ENCODE peak calls at places on chromosomes 16 and 17, in eight cellular contexts. F is stomach, S is transverse colon, Q is HCT116, M is Panc1, L is breast epithelium, J is GM23338, E is spleen. Y is an unnamed sample.

GRCh38 chr16:80997139-80997798 is 9.4 kb downstream of the CMC2 start:
- DNase-seq in F (no peak), S (no peak), Q (no peak), M (no peak), L (no peak), J (no peak), E (no peak), Y (no peak)

GRCh38 chr17:56064506-56064905 is 88.8 kb upstream of the ANKFN1 start:
- DNase-seq in F (no peak), S (no peak), Q (no peak), M (no peak), L (no peak), J (peak), E (no peak), Y (no peak)

GRCh38 chr17:54196751-54197150 is 374.0 kb downstream of the KIF2B start:
- DNase-seq in F (no peak), S (no peak), Q (no peak), M (no peak), L (no peak), J (no peak), E (no peak), Y (no peak)

GRCh38 chr17:17370711-17371110 is 67.5 kb downstream of the NT5M start:
- DNase-seq in F (no peak), S (no peak), Q (no peak), M (no peak), L (no peak), J (no peak), E (peak), Y (no peak)

GRCh38 chr16:3458852-3459361 is 15.4 kb downstream of the NAA60 start:
- DNase-seq in F (peak), S (peak), Q (no peak), M (no peak), L (no peak), J (no peak), E (no peak), Y (no peak)

GRCh38 chr17:47719411-47720152 is 13.5 kb upstream of the TBX21 start:
- DNase-seq in F (no peak), S (no peak), Q (no peak), M (no peak), L (no peak), J (no peak), E (no peak), Y (no peak)

GRCh38 chr16:2282262-2282661 is 14.3 kb upstream of the RNPS1 start:
- DNase-seq in F (no peak), S (no peak), Q (no peak), M (no peak), L (no peak), J (no peak), E (no peak), Y (no peak)

GRCh38 chr17:44786551-44787081 is 27.8 kb downstream of the ADAM11 start:
- DNase-seq in F (no peak), S (no peak), Q (no peak), M (no peak), L (no peak), J (no peak), E (peak), Y (no peak)

GRCh38 chr16:28910046-28911031 is 14.7 kb downstream of the RABEP2 start:
- DNase-seq in F (no peak), S (peak), Q (peak), M (no peak), L (no peak), J (no peak), E (no peak), Y (no peak)

GRCh38 chr17:80105762-80106161 is 4.4 kb downstream of the GAA start:
- DNase-seq in F (peak), S (peak), Q (no peak), M (no peak), L (peak), J (no peak), E (peak), Y (no peak)

GRCh38 chr16:55615071-55615470 is 40.7 kb upstream of the SLC6A2 start:
- DNase-seq in F (no peak), S (no peak), Q (no peak), M (no peak), L (no peak), J (no peak), E (no peak), Y (no peak)

GRCh38 chr17:43662432-43663141 is 865 bp upstream of the MEOX1 start:
- DNase-seq in F (no peak), S (no peak), Q (no peak), M (no peak), L (no peak), J (peak), E (no peak), Y (no peak)

GRCh38 chr17:77865109-77865611 is 93.3 kb upstream of the TNRC6C start:
- DNase-seq in F (no peak), S (no peak), Q (no peak), M (no peak), L (no peak), J (no peak), E (peak), Y (no peak)

GRCh38 chr16:47507701-47508100 is 46.6 kb downstream of the PHKB start:
- DNase-seq in F (no peak), S (no peak), Q (no peak), M (no peak), L (no peak), J (no peak), E (no peak), Y (no peak)

GRCh38 chr16:17017442-17017841 is 453.3 kb downstream of the XYLT1 start:
- DNase-seq in F (no peak), S (no peak), Q (no peak), M (no peak), L (no peak), J (no peak), E (no peak), Y (no peak)

GRCh38 chr17:71402661-71403141 is 718.1 kb upstream of the SOX9 start:
- DNase-seq in F (no peak), S (no peak), Q (no peak), M (no peak), L (no peak), J (no peak), E (no peak), Y (no peak)

GRCh38 chr17:5045496-5045895 is 10.3 kb upstream of the SLC52A1 start:
- DNase-seq in F (no peak), S (no peak), Q (no peak), M (no peak), L (no peak), J (no peak), E (no peak), Y (no peak)

GRCh38 chr17:28949185-28950016 is 1.9 kb downstream of the PHF12 start:
- DNase-seq in F (peak), S (peak), Q (no peak), M (no peak), L (peak), J (peak), E (peak), Y (no peak)

GRCh38 chr16:72261127-72261526 is 89.2 kb upstream of the PMFBP1 start:
- DNase-seq in F (no peak), S (no peak), Q (no peak), M (no peak), L (no peak), J (no peak), E (no peak), Y (no peak)

GRCh38 chr16:73043828-73044493 is 4.0 kb downstream of the ZFHX3 start:
- DNase-seq in F (no peak), S (no peak), Q (no peak), M (no peak), L (no peak), J (no peak), E (no peak), Y (no peak)

GRCh38 chr16:80346160-80346632 is 194.6 kb upstream of the DYNLRB2 start:
- DNase-seq in F (no peak), S (no peak), Q (no peak), M (no peak), L (no peak), J (no peak), E (no peak), Y (no peak)

GRCh38 chr17:42329025-42329976 is 41.0 kb downstream of the STAT5A start:
- DNase-seq in F (no peak), S (no peak), Q (no peak), M (no peak), L (no peak), J (peak), E (no peak), Y (no peak)

GRCh38 chr17:49964539-49965521 is 4.2 kb upstream of the DLX4 start:
- DNase-seq in F (no peak), S (no peak), Q (no peak), M (no peak), L (no peak), J (peak), E (no peak), Y (no peak)

GRCh38 chr16:46748775-46749705 is 896 bp upstream of the MYLK3 start:
- DNase-seq in F (no peak), S (no peak), Q (no peak), M (no peak), L (no peak), J (no peak), E (peak), Y (no peak)

GRCh38 chr17:31469959-31470358 is 78.5 kb downstream of the RAB11FIP4 start:
- DNase-seq in F (no peak), S (no peak), Q (no peak), M (no peak), L (no peak), J (peak), E (no peak), Y (no peak)

GRCh38 chr17:18949566-18949965 is 2.4 kb upstream of the SLC5A10 start:
- DNase-seq in F (no peak), S (no peak), Q (no peak), M (no peak), L (no peak), J (no peak), E (no peak), Y (no peak)

GRCh38 chr17:42252528-42253172 is 23.5 kb downstream of the STAT5B start:
- DNase-seq in F (no peak), S (no peak), Q (no peak), M (peak), L (no peak), J (no peak), E (no peak), Y (no peak)

GRCh38 chr17:75034236-75034908 is 12.4 kb downstream of the ATP5PD start:
- DNase-seq in F (peak), S (peak), Q (peak), M (peak), L (peak), J (peak), E (peak), Y (no peak)

GRCh38 chr16:50154369-50154947 is 1.4 kb downstream of the TENT4B start:
- DNase-seq in F (no peak), S (peak), Q (no peak), M (no peak), L (no peak), J (peak), E (no peak), Y (no peak)

GRCh38 chr17:76147211-76148014 is 6.4 kb upstream of the FOXJ1 start:
- DNase-seq in F (no peak), S (no peak), Q (peak), M (no peak), L (peak), J (peak), E (peak), Y (no peak)

GRCh38 chr17:79298801-79299200 is 224.2 kb downstream of the ENGASE start:
- DNase-seq in F (no peak), S (no peak), Q (no peak), M (no peak), L (no peak), J (no peak), E (no peak), Y (no peak)

GRCh38 chr16:56263711-56264608 is 72.7 kb downstream of the GNAO1 start:
- DNase-seq in F (no peak), S (no peak), Q (no peak), M (no peak), L (no peak), J (no peak), E (no peak), Y (no peak)

GRCh38 chr17:7969434-7969833 is 33.0 kb upstream of the GUCY2D start:
- DNase-seq in F (no peak), S (no peak), Q (no peak), M (no peak), L (no peak), J (no peak), E (no peak), Y (no peak)

GRCh38 chr17:81246343-81246670 is 7.2 kb downstream of the NDUFAF8 start:
- DNase-seq in F (no peak), S (no peak), Q (no peak), M (no peak), L (no peak), J (no peak), E (no peak), Y (no peak)

GRCh38 chr16:14354561-14355351 is 275.3 kb downstream of the PARN start:
- DNase-seq in F (no peak), S (no peak), Q (no peak), M (no peak), L (no peak), J (no peak), E (no peak), Y (no peak)

GRCh38 chr17:44557653-44558285 is 485 bp downstream of the FZD2 start:
- DNase-seq in F (peak), S (peak), Q (no peak), M (no peak), L (no peak), J (peak), E (peak), Y (no peak)

GRCh38 chr16:4376126-4376819 is 4.6 kb downstream of the VASN start:
- DNase-seq in F (peak), S (peak), Q (no peak), M (no peak), L (peak), J (no peak), E (peak), Y (no peak)

GRCh38 chr16:53282975-53283946 is 151.0 kb upstream of the RBL2 start:
- DNase-seq in F (no peak), S (no peak), Q (peak), M (peak), L (no peak), J (peak), E (no peak), Y (no peak)

GRCh38 chr16:74635303-74635702 is 28.4 kb upstream of the GLG1 start:
- DNase-seq in F (peak), S (no peak), Q (no peak), M (no peak), L (no peak), J (no peak), E (no peak), Y (no peak)
- H3K27ac ChIP-seq in F (no peak), S (no peak), Q (no peak), M (no peak), L (no peak), J (no peak), E (no peak), Y (no peak)

DNA sequence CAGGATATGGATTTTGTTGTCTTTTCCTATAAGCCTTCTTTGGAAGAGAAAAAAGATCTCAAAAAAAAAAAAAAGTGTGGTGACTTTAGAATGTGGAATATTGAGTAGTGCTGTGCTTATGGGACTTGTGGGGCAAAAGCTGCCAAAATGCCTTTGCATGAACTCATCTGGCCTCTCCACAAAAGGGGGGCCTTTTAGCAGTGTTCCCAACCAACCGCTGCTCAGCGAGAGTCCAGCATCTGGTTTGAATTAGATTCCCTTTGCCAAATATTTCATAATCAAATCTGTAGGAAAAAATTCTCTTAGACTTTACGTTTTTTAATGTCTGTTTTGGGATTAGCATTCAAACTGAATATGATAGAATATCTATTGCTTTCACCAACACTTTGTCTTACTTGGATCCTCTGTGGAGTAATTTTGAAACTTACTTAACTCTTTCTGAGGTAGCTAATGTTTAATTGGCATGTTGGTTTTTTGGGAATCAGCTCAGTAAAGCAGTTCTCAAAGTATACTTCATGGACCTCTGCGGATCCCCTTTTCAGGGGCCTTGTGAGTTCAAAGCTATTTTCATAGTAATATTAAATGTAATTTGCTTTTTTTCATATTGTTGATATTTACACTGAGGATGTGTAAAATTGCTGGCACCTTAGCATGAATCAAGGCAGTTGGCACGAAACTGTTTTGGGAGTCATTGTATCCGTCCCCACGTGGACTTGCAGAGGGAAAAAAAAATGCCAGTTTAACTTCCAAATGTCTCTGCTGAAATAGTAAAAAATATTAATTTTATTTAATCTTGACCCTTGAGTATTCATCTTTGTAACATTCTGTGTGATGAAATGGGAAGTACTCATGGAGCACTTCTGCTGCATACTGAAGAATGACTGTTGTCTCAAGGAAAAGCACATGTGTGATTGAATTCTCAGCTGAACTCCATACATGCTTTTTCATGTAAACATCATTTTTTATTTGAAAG is 34.7 kb upstream of the VPS4A start:
- DNase-seq in F (no peak), S (peak), Q (no peak), M (no peak), L (no peak), J (no peak), E (no peak), Y (no peak)
- TF ChIP-seq POLR2AphosphoS5 in F (no peak), S (no peak), Q (no peak), M (no peak), L (peak), J (no peak), E (no peak), Y (peak)

DNA sequence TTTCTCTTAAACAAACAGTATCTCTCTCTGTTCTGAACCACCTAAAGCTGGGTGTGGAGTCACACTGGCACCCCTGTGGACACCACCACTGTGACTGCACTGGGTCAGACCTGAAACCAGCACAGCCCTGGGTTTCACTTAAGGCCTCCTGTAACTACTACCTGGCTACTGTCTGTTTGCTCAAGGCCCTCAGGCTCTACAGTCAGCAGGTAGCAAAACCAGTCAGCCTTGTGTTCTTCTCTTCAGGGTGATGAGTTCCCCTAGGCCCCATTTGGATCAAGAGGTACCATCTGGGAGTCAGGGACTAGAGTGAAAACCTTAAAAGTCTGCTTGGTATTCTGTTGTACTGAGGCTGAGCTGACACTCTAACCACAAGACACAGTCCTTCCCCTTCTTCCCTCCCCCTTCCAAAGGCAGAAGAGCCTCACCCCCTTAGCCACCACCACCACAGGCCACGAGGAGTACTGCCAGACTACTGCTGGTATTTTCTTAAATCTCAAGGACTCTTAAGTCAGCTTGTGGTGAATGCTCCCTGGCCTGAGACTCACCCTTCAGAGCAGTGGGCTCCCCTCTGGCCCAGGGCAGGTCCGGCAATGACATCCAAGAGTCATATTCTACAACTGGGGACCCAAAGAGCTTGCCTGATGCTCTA is 153.2 kb upstream of the MON1B start:
- DNase-seq in F (no peak), S (no peak), Q (no peak), M (no peak), L (no peak), J (peak), E (no peak), Y (no peak)
- H3K27ac ChIP-seq in F (no peak), S (no peak), Q (no peak), M (no peak), L (no peak), J (no peak), E (no peak), Y (no peak)

GRCh38 chr17:1455291-1455747 is 713 bp downstream of the CRK start:
- DNase-seq in F (peak), S (peak), Q (no peak), M (no peak), L (peak), J (peak), E (peak), Y (no peak)

GRCh38 chr17:1454541-1454940 is 1.5 kb downstream of the CRK start:
- DNase-seq in F (no peak), S (no peak), Q (no peak), M (no peak), L (no peak), J (no peak), E (no peak), Y (no peak)

GRCh38 chr17:1452836-1453235 is 3.2 kb downstream of the CRK start:
- DNase-seq in F (no peak), S (no peak), Q (no peak), M (no peak), L (no peak), J (no peak), E (no peak), Y (no peak)

GRCh38 chr17:1460233-1460632 is 4.2 kb upstream of the CRK start:
- DNase-seq in F (peak), S (peak), Q (no peak), M (peak), L (peak), J (no peak), E (no peak), Y (no peak)

GRCh38 chr17:1455748-1456599 is at the start of gene CRK:
- DNase-seq in F (peak), S (peak), Q (peak), M (peak), L (peak), J (peak), E (peak), Y (peak)
- TF ChIP-seq POLR2AphosphoS5 in F (peak), S (peak), Q (peak), M (peak), L (peak), J (peak), E (peak), Y (peak)

GRCh38 chr17:82461827-82462524 is 3.4 kb downstream of the NARF start:
- DNase-seq in F (peak), S (no peak), Q (no peak), M (no peak), L (no peak), J (no peak), E (no peak), Y (peak)

GRCh38 chr17:82458130-82458884 is at the start of gene NARF:
- DNase-seq in F (peak), S (peak), Q (peak), M (peak), L (peak), J (peak), E (peak), Y (no peak)

GRCh38 chr17:82458885-82459424 is 414 bp downstream of the NARF start:
- DNase-seq in F (peak), S (peak), Q (no peak), M (no peak), L (no peak), J (peak), E (no peak), Y (peak)

GRCh38 chr17:82457790-82458129 is 781 bp upstream of the NARF start:
- DNase-seq in F (no peak), S (no peak), Q (no peak), M (peak), L (no peak), J (no peak), E (no peak), Y (no peak)

GRCh38 chr17:82457071-82457789 is 1.3 kb upstream of the NARF start:
- DNase-seq in F (no peak), S (peak), Q (no peak), M (no peak), L (no peak), J (no peak), E (no peak), Y (peak)
- H3K27ac ChIP-seq in F (peak), S (peak), Q (peak), M (peak), L (peak), J (peak), E (peak), Y (peak)